ENCODE peak calls at places on chromosomes 11 and 22, in four cellular contexts. H is thoracic aorta, A is ovary, E is left ventricle myocardium inferior. Y is an unnamed sample. For H3K4me1, the result is how much of the 10 kb centered on the place peaks cover.

GRCh38 chr22:35524966-35525686 is 15.5 kb upstream of the RASD2 start:
- DNase-seq in H (no peak), A (peak), E (peak), Y (no peak)

GRCh38 chr11:9784602-9785315 is 120.9 kb downstream of the SWAP70 start:
- DNase-seq in H (no peak), A (no peak), E (no peak), Y (no peak)

GRCh38 chr11:120780239-120780638 is 243.7 kb upstream of the TBCEL start:
- DNase-seq in H (no peak), A (no peak), E (no peak), Y (no peak)

GRCh38 chr11:13429288-13429687 is 33.7 kb downstream of the BTBD10 start:
- DNase-seq in H (no peak), A (no peak), E (no peak), Y (no peak)

GRCh38 chr22:50250555-50251471 is at the start of gene HDAC10:
- DNase-seq in H (no peak), A (peak), E (peak), Y (peak)

GRCh38 chr11:8256271-8257002 is 7.2 kb downstream of the LMO1 start:
- DNase-seq in H (no peak), A (peak), E (no peak), Y (no peak)

GRCh38 chr22:39486951-39487825 is 14.9 kb upstream of the MIEF1 start:
- DNase-seq in H (no peak), A (no peak), E (no peak), Y (no peak)

GRCh38 chr11:119361056-119361787 is 14.7 kb upstream of the MFRP start:
- DNase-seq in H (no peak), A (peak), E (peak), Y (peak)

GRCh38 chr11:116925050-116925449 is 87.6 kb upstream of the APOA1 start:
- DNase-seq in H (no peak), A (no peak), E (no peak), Y (no peak)

GRCh38 chr11:63914896-63915681 is 1.9 kb downstream of the RCOR2 start:
- DNase-seq in H (no peak), A (no peak), E (no peak), Y (no peak)

GRCh38 chr11:63917685-63918523 is 940 bp upstream of the RCOR2 start:
- DNase-seq in H (no peak), A (peak), E (peak), Y (peak)

GRCh38 chr11:63916837-63917684 is at the start of gene RCOR2:
- DNase-seq in H (no peak), A (peak), E (peak), Y (peak)

GRCh38 chr11:63913866-63914830 is 2.8 kb downstream of the RCOR2 start:
- DNase-seq in H (no peak), A (no peak), E (no peak), Y (no peak)

DNA sequence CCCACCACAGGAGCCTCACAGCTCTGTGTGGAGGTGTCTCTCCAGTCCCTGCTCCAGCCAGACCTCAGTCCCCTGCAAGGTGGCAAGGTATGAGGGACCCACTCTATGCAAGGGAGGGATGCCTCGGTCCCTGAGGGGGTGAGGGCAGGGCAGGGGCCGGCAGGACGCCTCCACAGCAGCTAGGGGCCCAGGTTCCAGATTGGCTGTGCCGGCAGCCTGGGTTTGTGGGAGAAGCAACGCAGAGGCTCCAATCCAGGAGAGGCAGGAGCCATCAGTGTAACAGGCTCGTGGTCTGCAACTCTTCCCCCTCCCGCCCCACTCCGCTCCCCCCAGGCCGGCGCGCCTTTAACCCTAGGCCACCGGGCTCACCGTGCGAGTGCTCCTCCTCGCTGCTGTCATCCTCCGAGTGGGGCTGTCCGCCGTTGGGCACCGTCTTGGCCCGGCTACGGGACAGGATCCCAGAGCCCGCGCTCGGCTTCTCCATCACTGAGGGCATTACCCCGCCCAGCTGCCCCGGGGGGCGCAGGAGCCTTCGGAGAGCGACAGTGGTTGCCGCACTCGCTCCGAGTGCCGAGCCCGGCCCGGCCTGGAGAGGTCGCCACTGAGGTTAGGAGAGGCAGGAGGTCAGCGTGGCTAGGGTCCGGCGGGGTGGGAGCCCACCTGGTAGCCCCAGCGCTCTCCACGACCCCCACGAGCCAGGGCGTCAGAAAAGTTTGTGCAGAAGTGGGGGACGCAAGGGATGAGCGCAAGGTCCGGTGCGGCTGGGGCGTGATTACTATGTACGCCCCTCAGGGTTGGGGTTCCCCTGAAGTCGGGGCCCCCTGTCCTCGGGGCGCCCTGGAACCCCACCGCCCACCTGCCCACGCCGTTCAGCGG is 765 bp downstream of the RCOR2 start:
- DNase-seq in H (no peak), A (peak), E (peak), Y (no peak)
- H3K27ac ChIP-seq in H (peak), A (no peak), E (peak), Y (no peak)

GRCh38 chr11:3946445-3947017 is 91.1 kb downstream of the STIM1 start:
- DNase-seq in H (no peak), A (no peak), E (no peak), Y (no peak)

GRCh38 chr11:3942160-3942955 is 86.9 kb downstream of the STIM1 start:
- DNase-seq in H (no peak), A (no peak), E (no peak), Y (peak)

GRCh38 chr11:3947084-3947483 is 91.6 kb downstream of the STIM1 start:
- DNase-seq in H (no peak), A (no peak), E (no peak), Y (peak)

GRCh38 chr11:3942956-3943497 is 87.6 kb downstream of the STIM1 start:
- DNase-seq in H (no peak), A (no peak), E (no peak), Y (no peak)

DNA sequence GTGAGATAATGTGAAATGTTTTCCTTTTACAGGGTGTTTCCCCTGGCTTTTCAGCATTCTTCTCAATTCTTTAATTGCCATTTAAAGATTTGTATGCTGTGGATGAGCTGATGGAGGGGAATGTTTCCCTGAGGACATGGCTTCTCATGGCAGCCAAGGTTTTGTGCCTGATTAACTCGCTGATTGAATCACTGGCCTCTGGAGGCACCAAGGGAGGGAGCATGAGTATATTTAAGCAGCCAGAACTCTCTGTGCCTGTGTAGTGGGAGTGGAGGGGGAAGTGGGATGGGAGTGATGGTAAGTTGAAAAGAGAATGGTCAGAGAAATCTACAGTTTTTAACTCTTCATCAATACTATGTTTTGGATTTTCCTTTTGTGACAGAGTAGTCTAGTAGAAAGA is 88.7 kb downstream of the STIM1 start:
- DNase-seq in H (no peak), A (no peak), E (peak), Y (no peak)
- H3K4me1 ChIP-seq in H (half or more), A (under half), E (half or more), Y (under half)

GRCh38 chr11:24239930-24240329 is 256.9 kb upstream of the LUZP2 start:
- DNase-seq in H (no peak), A (no peak), E (no peak), Y (no peak)
- H3K4me3 ChIP-seq in H (no peak), A (no peak), E (no peak), Y (no peak)

GRCh38 chr11:78256962-78257361 is 68.2 kb downstream of the USP35 start:
- DNase-seq in H (peak), A (peak), E (peak), Y (peak)
- H3K27ac ChIP-seq in H (peak), A (peak), E (peak), Y (no peak)

GRCh38 chr11:26243426-26243825 is 88.5 kb upstream of the ANO3 start:
- DNase-seq in H (no peak), A (no peak), E (no peak), Y (no peak)
- H3K4me1 ChIP-seq in H (under half), A (under half), E (under half), Y (under half)

GRCh38 chr11:43583548-43583947 is 97.0 kb upstream of the HSD17B12 start:
- DNase-seq in H (no peak), A (no peak), E (no peak), Y (no peak)

GRCh38 chr11:43582837-43583462 is 97.6 kb upstream of the HSD17B12 start:
- DNase-seq in H (no peak), A (no peak), E (no peak), Y (no peak)

GRCh38 chr11:43580735-43581369 is 99.7 kb upstream of the HSD17B12 start:
- DNase-seq in H (no peak), A (no peak), E (no peak), Y (no peak)

GRCh38 chr11:43581370-43582023 is 99.0 kb upstream of the HSD17B12 start:
- DNase-seq in H (no peak), A (no peak), E (no peak), Y (no peak)

DNA sequence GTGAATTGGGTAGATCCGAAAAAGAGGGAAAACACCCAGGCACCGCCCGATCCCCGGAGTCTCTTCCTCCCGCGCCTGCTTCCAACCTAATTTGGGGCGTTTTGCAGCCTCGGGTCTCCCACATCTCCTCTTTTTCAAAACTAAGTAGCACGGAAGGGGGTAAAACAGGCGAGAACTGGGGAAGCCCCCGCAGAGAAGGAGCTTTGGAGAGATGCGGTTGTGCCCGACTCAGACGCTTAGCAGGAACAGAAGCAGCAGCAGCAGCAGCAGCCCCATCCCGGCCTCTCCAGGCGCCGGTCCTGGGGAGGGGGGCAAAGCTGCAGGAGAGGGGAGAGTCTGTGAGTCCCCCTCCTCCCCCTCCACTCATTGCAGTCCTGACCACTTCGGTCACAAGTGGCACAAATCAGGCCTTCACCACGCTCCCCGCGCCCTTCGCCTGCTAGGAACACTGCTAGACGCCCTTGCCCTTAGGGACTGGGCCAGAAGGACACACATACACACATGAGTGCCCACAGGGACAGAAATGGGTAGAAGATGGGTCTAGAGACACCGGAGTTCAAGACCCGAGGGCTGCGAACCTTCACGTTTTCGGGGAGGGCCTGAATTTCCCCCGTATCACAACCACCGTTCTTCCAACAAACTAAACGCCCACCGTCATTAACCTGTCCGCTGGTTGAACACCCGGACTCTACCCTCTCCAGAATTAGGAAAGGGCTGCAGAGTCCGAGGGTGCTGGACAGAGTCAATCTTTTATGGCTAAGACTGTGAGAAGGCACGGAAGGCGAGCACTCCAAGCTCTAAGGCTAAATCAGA is 98.3 kb upstream of the HSD17B12 start:
- DNase-seq in H (no peak), A (no peak), E (no peak), Y (no peak)
- H3K4me3 ChIP-seq in H (no peak), A (no peak), E (peak), Y (no peak)